ENCODE peak calls at places on chromosome 9, in five cellular contexts. F is stimulated activated CD4-positive, alpha-beta T cell treated with anti-CD3 and anti-CD28 coated beads, Interleukin-12 subunit alpha, Interleukin-12 subunit beta, amount 100 ng/mL, for 48 hours; T is cerebellum; I is hepatic stellate cell; U is fibroblast of lung. E is an unnamed sample.

GRCh38 chr9:16899611-16900010 is 29.1 kb upstream of the BNC2 start:
- DNase-seq in F (no peak), T (no peak), I (no peak), U (peak), E (no peak)

GRCh38 chr9:109903515-109904138 is 123.6 kb downstream of the PALM2AKAP2 start:
- DNase-seq in F (peak), T (peak), I (peak), U (peak), E (peak)

GRCh38 chr9:120899490-120900037 is 22.6 kb upstream of the PHF19 start:
- DNase-seq in F (no peak), T (no peak), I (no peak), U (no peak), E (no peak)

GRCh38 chr9:126158591-126159519 is 167.8 kb upstream of the MVB12B start:
- DNase-seq in F (no peak), T (no peak), I (no peak), U (no peak), E (no peak)

GRCh38 chr9:129655142-129655541 is 10.3 kb upstream of the PRRX2 start:
- DNase-seq in F (no peak), T (no peak), I (no peak), U (no peak), E (no peak)

GRCh38 chr9:97412628-97413382 is 909 bp downstream of the TDRD7 start:
- DNase-seq in F (no peak), T (peak), I (peak), U (peak), E (peak)

GRCh38 chr9:138073408-138073807 is 195.8 kb downstream of the CACNA1B start:
- DNase-seq in F (no peak), T (no peak), I (no peak), U (no peak), E (no peak)

GRCh38 chr9:133403766-133404439 is 13.9 kb downstream of the REXO4 start:
- DNase-seq in F (peak), T (no peak), I (no peak), U (no peak), E (no peak)

GRCh38 chr9:131422241-131422792 is 28.4 kb downstream of the PRRC2B start:
- DNase-seq in F (no peak), T (peak), I (no peak), U (no peak), E (no peak)

GRCh38 chr9:19498015-19498414 is 89.2 kb downstream of the ACER2 start:
- DNase-seq in F (no peak), T (no peak), I (no peak), U (peak), E (no peak)

GRCh38 chr9:129887210-129888084 is 52.2 kb downstream of the USP20 start:
- DNase-seq in F (peak), T (no peak), I (peak), U (peak), E (peak)

GRCh38 chr9:34988218-34989055 is 1.1 kb upstream of the DNAJB5 start:
- DNase-seq in F (peak), T (peak), I (peak), U (no peak), E (no peak)